ENCODE peak calls at places on chromosomes 12 and 14, in six cellular contexts. V, R, B, Z, U and I are unnamed samples.

GRCh38 chr14:75884198-75884611 is 97.6 kb downstream of the TGFB3 start:
- DNase-seq in V (peak), R (no peak), B (no peak), Z (no peak), U (no peak), I (no peak)

GRCh38 chr12:131039551-131039950 is 85.8 kb downstream of the ADGRD1 start:
- DNase-seq in V (no peak), R (no peak), B (no peak), Z (no peak), U (no peak), I (no peak)

GRCh38 chr12:119835068-119835467 is 42.1 kb downstream of the CIT start:
- DNase-seq in V (peak), R (no peak), B (no peak), Z (no peak), U (no peak), I (no peak)

GRCh38 chr14:23183479-23183878 is at the start of gene SLC7A8:
- DNase-seq in V (no peak), R (no peak), B (no peak), Z (peak), U (peak), I (no peak)

GRCh38 chr12:62006076-62006732 is 254.0 kb upstream of the USP15 start:
- DNase-seq in V (peak), R (peak), B (no peak), Z (peak), U (no peak), I (peak)

GRCh38 chr14:32514236-32514635 is 185.1 kb downstream of the AKAP6 start:
- DNase-seq in V (peak), R (no peak), B (no peak), Z (no peak), U (no peak), I (no peak)

GRCh38 chr14:41146391-41146790 is 460.3 kb upstream of the LRFN5 start:
- DNase-seq in V (no peak), R (no peak), B (no peak), Z (no peak), U (no peak), I (no peak)

GRCh38 chr14:105879867-105880561 is 353.6 kb downstream of the TMEM121 start:
- DNase-seq in V (no peak), R (no peak), B (peak), Z (no peak), U (peak), I (no peak)

GRCh38 chr14:28609228-28609828 is 157.3 kb upstream of the FOXG1 start:
- DNase-seq in V (peak), R (peak), B (no peak), Z (peak), U (peak), I (peak)

GRCh38 chr14:47785041-47785440 is 109.6 kb upstream of the MDGA2 start:
- DNase-seq in V (no peak), R (no peak), B (no peak), Z (no peak), U (no peak), I (no peak)

GRCh38 chr12:113116875-113117274 is 18.7 kb downstream of the RASAL1 start:
- DNase-seq in V (no peak), R (no peak), B (no peak), Z (no peak), U (no peak), I (no peak)

GRCh38 chr14:104239866-104240301 is 101.5 kb downstream of the KIF26A start:
- DNase-seq in V (no peak), R (no peak), B (no peak), Z (no peak), U (peak), I (no peak)

GRCh38 chr12:99627459-99627858 is 20.1 kb upstream of the GARIN6 start:
- DNase-seq in V (no peak), R (no peak), B (no peak), Z (no peak), U (no peak), I (no peak)

GRCh38 chr12:66188584-66189475 is at the start of gene IRAK3:
- DNase-seq in V (peak), R (peak), B (peak), Z (no peak), U (no peak), I (peak)

GRCh38 chr12:99772274-99772673 is 124.7 kb downstream of the GARIN6 start:
- DNase-seq in V (no peak), R (no peak), B (no peak), Z (no peak), U (no peak), I (no peak)

GRCh38 chr12:31506907-31507306 is 84.0 kb downstream of the DENND5B start:
- DNase-seq in V (peak), R (no peak), B (no peak), Z (no peak), U (no peak), I (no peak)

GRCh38 chr14:39492267-39492666 is 60.0 kb upstream of the FBXO33 start:
- DNase-seq in V (peak), R (no peak), B (no peak), Z (no peak), U (no peak), I (no peak)

GRCh38 chr12:118336123-118336522 is 36.6 kb downstream of the TAOK3 start:
- DNase-seq in V (no peak), R (no peak), B (no peak), Z (no peak), U (no peak), I (no peak)

GRCh38 chr12:48220701-48221100 is 17.6 kb upstream of the OR10AD1 start:
- DNase-seq in V (no peak), R (no peak), B (no peak), Z (no peak), U (no peak), I (no peak)

GRCh38 chr12:6554168-6554989 is 1.5 kb downstream of the IFFO1 start:
- DNase-seq in V (peak), R (peak), B (peak), Z (peak), U (peak), I (peak)

GRCh38 chr12:32587536-32588346 is 91.4 kb upstream of the DNM1L start:
- DNase-seq in V (no peak), R (no peak), B (no peak), Z (no peak), U (no peak), I (peak)

GRCh38 chr14:37122919-37123639 is 49.3 kb downstream of the SLC25A21 start:
- DNase-seq in V (peak), R (no peak), B (no peak), Z (no peak), U (no peak), I (no peak)

GRCh38 chr14:103206023-103206481 is 82.8 kb downstream of the TNFAIP2 start:
- DNase-seq in V (peak), R (no peak), B (no peak), Z (no peak), U (no peak), I (no peak)